ENCODE peak calls at places on chromosomes 13 and 19, in five cellular contexts. R, S, L, C and X are unnamed samples.

GRCh38 chr13:76632388-76633044 is 253.7 kb downstream of the KCTD12 start:
- DNase-seq in R (no peak), S (peak), L (no peak), C (no peak), X (no peak)

GRCh38 chr13:25973576-25973975 is 78.2 kb downstream of the SHISA2 start:
- DNase-seq in R (peak), S (no peak), L (no peak), C (no peak), X (no peak)

GRCh38 chr19:55258476-55258827 is 365 bp downstream of the PPP6R1 start:
- DNase-seq in R (peak), S (peak), L (no peak), C (no peak), X (no peak)

GRCh38 chr19:40442328-40443130 is 1.6 kb downstream of the SERTAD3 start:
- DNase-seq in R (no peak), S (no peak), L (no peak), C (no peak), X (no peak)

GRCh38 chr13:111917086-111917485 is 149.9 kb upstream of the SOX1 start:
- DNase-seq in R (no peak), S (peak), L (no peak), C (no peak), X (no peak)

GRCh38 chr13:35190241-35190640 is 248.2 kb downstream of the NBEA start:
- DNase-seq in R (no peak), S (no peak), L (no peak), C (no peak), X (no peak)

GRCh38 chr19:13460045-13460444 is 46.2 kb downstream of the CACNA1A start:
- DNase-seq in R (no peak), S (no peak), L (no peak), C (no peak), X (no peak)

GRCh38 chr19:4547303-4548237 is 7.7 kb upstream of the LRG1 start:
- DNase-seq in R (no peak), S (no peak), L (no peak), C (no peak), X (no peak)

GRCh38 chr19:2546128-2547032 is 70.5 kb downstream of the GADD45B start:
- DNase-seq in R (no peak), S (peak), L (peak), C (no peak), X (peak)

GRCh38 chr19:54916822-54917221 is 10.9 kb downstream of the NCR1 start:
- DNase-seq in R (no peak), S (no peak), L (no peak), C (no peak), X (no peak)

GRCh38 chr13:78131811-78132210 is 213.2 kb upstream of the EDNRB start:
- DNase-seq in R (no peak), S (no peak), L (no peak), C (no peak), X (no peak)

GRCh38 chr19:49801966-49802661 is 11.0 kb downstream of the FUZ start:
- DNase-seq in R (no peak), S (peak), L (peak), C (no peak), X (peak)

GRCh38 chr19:42176649-42176989 is 40.9 kb downstream of the DEDD2 start:
- DNase-seq in R (no peak), S (peak), L (no peak), C (no peak), X (no peak)

GRCh38 chr13:34897220-34897619 is 44.9 kb upstream of the NBEA start:
- DNase-seq in R (no peak), S (no peak), L (no peak), C (no peak), X (no peak)

GRCh38 chr19:48874309-48875135 is 2.3 kb downstream of the PPP1R15A start:
- DNase-seq in R (peak), S (peak), L (no peak), C (no peak), X (no peak)

GRCh38 chr13:111390522-111391270 is 70.3 kb downstream of the TEX29 start:
- DNase-seq in R (no peak), S (no peak), L (no peak), C (no peak), X (no peak)

GRCh38 chr19:28061111-28061510 is 1151.8 kb downstream of the UQCRFS1 start:
- DNase-seq in R (no peak), S (no peak), L (no peak), C (no peak), X (no peak)

GRCh38 chr13:46796515-46797467 is at the start of gene ESD:
- DNase-seq in R (peak), S (peak), L (peak), C (peak), X (peak)

GRCh38 chr19:4676955-4677731 is 7.0 kb upstream of the MYDGF start:
- DNase-seq in R (no peak), S (peak), L (no peak), C (no peak), X (no peak)

GRCh38 chr19:2636897-2637683 is 65.4 kb downstream of the GNG7 start:
- DNase-seq in R (peak), S (peak), L (no peak), C (peak), X (peak)

GRCh38 chr19:17623224-17623935 is 64.8 kb downstream of the UNC13A start:
- DNase-seq in R (no peak), S (peak), L (no peak), C (no peak), X (no peak)

GRCh38 chr19:4711211-4711610 is 12.4 kb downstream of the DPP9 start:
- DNase-seq in R (no peak), S (peak), L (no peak), C (no peak), X (no peak)

GRCh38 chr13:59745395-59745788 is 418.3 kb downstream of the DIAPH3 start:
- DNase-seq in R (no peak), S (peak), L (no peak), C (no peak), X (no peak)

GRCh38 chr19:9871626-9872338 is 36.7 kb downstream of the PIN1 start:
- DNase-seq in R (no peak), S (peak), L (no peak), C (no peak), X (no peak)

GRCh38 chr13:48400820-48401219 is 12.1 kb downstream of the LPAR6 start:
- DNase-seq in R (no peak), S (peak), L (no peak), C (no peak), X (no peak)

GRCh38 chr19:13398780-13399726 is 107.2 kb downstream of the CACNA1A start:
- DNase-seq in R (no peak), S (peak), L (no peak), C (no peak), X (no peak)

GRCh38 chr13:43573361-43573740 is 213.4 kb downstream of the ENOX1 start:
- DNase-seq in R (no peak), S (no peak), L (no peak), C (no peak), X (no peak)

GRCh38 chr13:99307247-99307646 is at the start of gene GPR183:
- DNase-seq in R (no peak), S (no peak), L (no peak), C (no peak), X (no peak)

GRCh38 chr13:100544866-100545683 is 43.5 kb downstream of the GGACT start:
- DNase-seq in R (no peak), S (peak), L (no peak), C (no peak), X (no peak)

GRCh38 chr13:36819811-36820140 is 754 bp downstream of the RFXAP start:
- DNase-seq in R (no peak), S (no peak), L (no peak), C (peak), X (peak)

GRCh38 chr19:48806818-48807589 is 3.8 kb downstream of the BCAT2 start:
- DNase-seq in R (no peak), S (no peak), L (no peak), C (no peak), X (no peak)

GRCh38 chr19:16001481-16002312 is 52.9 kb downstream of the OR10H4 start:
- DNase-seq in R (no peak), S (peak), L (peak), C (peak), X (no peak)

GRCh38 chr19:36028313-36029041 is 4.2 kb downstream of the CLIP3 start:
- DNase-seq in R (no peak), S (no peak), L (no peak), C (no peak), X (no peak)

GRCh38 chr19:2033825-2034159 is 17.3 kb downstream of the MKNK2 start:
- DNase-seq in R (no peak), S (no peak), L (no peak), C (no peak), X (no peak)

GRCh38 chr19:13782537-13782936 is 8.3 kb downstream of the C19orf53 start:
- DNase-seq in R (no peak), S (no peak), L (no peak), C (no peak), X (no peak)